ENCODE peak calls at places on chromosome 1, in five cellular contexts. F is skeletal muscle cell, A is NB4, W is fibroblast of pulmonary artery, B is lower lobe of right lung. D is an unnamed sample.
A peak's percentile ranks its signal among the peaks of the same experiment; 100 is the strongest.

GRCh38 chr1:93571623-93572310 is 109.9 kb downstream of the BCAR3 start:
- DNase-seq in W (no peak), B (no peak), F (no peak), A (no peak), D (no peak)

GRCh38 chr1:159781992-159782391 is 1.2 kb downstream of the DUSP23 start:
- DNase-seq in W (no peak), B (no peak), F (no peak), A (no peak), D (no peak)

GRCh38 chr1:179984942-179985341 is 30.3 kb downstream of the CEP350 start:
- DNase-seq in W (no peak), B (no peak), F (no peak), A (no peak), D (peak; percentile 24)

GRCh38 chr1:85078903-85079302 is 30.6 kb upstream of the MCOLN3 start:
- DNase-seq in B (no peak), A (no peak), W (peak; percentile 43), F (no peak), D (peak; percentile 23)

GRCh38 chr1:18565321-18565720 is 65.3 kb upstream of the PAX7 start:
- DNase-seq in F (no peak), B (no peak), W (no peak), A (no peak), D (no peak)

GRCh38 chr1:54355931-54356679 is 50.1 kb downstream of the SSBP3 start:
- DNase-seq in A (peak; percentile 74), W (peak; percentile 13), B (no peak), F (no peak), D (peak; percentile 41)

GRCh38 chr1:246631426-246631825 is 65.2 kb downstream of the CNST start:
- DNase-seq in B (no peak), W (peak; percentile 53), A (no peak), F (peak; percentile 25), D (no peak)

GRCh38 chr1:120179420-120180348 is 3.4 kb upstream of the SEC22B start:
- DNase-seq in A (no peak), W (peak; percentile 84), B (no peak), F (peak; percentile 80), D (no peak)

GRCh38 chr1:182869241-182869666 is 30.1 kb downstream of the DHX9 start:
- DNase-seq in F (no peak), A (no peak), B (no peak), W (no peak), D (no peak)

GRCh38 chr1:21232044-21232443 is 55.3 kb upstream of the EIF4G3 start:
- DNase-seq in A (peak; percentile 49), B (no peak), F (no peak), W (peak; percentile 77), D (peak; percentile 55)

DNA sequence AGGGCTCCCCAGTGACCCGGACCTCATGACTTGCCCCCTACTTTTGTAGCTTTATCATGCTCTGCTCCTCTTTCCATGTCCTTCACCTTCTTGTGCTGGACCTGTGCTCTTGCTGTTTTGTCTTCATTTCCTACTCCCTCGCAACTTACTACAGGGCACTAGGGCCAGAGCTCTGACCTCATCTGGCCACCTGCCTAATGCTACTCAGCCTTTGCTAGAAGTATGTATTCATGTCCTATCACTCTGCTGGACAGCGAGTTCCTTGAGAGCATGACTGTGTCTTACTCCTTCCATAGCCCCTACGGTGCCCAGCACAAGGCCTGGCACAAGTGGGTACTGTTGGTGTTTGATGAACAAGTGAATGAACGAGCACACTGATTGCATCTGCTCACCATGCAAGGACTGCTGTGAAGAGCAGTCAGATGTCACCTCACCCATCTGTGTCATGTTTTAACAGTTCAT is 1.9 kb downstream of the MTFR1L start:
- DNase-seq in B (no peak), F (no peak), A (no peak), W (peak; percentile 53), D (no peak)
- H3K4me3 ChIP-seq in B (no peak overlapping the region), F (peak overlapping the region; percentile 92), A (peak overlapping the region; percentile 78), W (no peak overlapping the region), D (peak overlapping the region; percentile 94)

GRCh38 chr1:185314416-185314815 is 2.6 kb downstream of the IVNS1ABP start:
- DNase-seq in A (no peak), W (no peak), B (no peak), F (no peak), D (no peak)
- H3K4me3 ChIP-seq in A (peak overlapping the region; percentile 92), W (peak overlapping the region; percentile 94), B (peak overlapping the region; percentile 78), F (peak overlapping the region; percentile 97), D (peak overlapping the region; percentile 99)

GRCh38 chr1:236794585-236795034 is 482 bp upstream of the MTR start:
- DNase-seq in W (no peak), A (no peak), F (no peak), B (no peak), D (no peak)
- H3K4me3 ChIP-seq in W (peak overlapping the region; percentile 91), A (peak overlapping the region; percentile 19), F (peak overlapping the region; percentile 98), B (peak overlapping the region; percentile 99), D (peak overlapping the region; percentile 84)

DNA sequence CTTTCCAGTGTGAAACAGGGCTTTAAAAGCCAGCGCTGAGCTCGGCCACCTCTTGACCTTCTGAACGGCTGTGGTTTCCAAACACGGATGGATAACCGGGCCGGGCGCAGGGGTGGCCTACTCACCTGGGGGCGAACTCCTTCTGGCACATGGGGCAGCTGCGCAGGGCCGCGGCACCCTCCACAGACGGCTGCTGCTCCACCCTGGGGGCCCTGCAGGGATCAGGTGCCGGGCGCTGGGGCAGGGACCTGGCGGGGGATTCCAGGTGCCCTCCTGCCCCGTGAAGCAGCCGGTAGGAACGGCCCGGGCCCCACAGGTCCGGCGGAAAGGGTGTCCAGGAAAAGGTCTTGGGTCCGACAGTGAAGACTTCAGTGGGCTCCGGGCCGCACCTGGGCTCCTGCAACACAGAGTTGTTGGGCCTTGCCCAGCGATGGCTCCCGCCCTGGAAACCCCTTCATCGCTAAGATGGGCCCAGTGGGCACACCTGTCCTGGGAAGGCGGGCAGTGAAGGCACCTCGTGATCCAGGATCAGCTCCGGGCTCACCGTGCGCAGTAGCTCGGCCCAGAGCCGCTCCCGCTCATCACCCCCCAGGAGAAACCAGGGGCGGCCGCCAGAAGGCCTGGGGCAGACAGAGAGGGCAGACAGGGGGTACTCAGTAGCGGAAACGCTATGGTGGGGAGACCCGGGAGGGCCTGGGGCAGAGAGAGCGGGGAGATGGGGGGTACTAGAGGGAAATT is 889 bp downstream of the FAAP20 start:
- DNase-seq in A (no peak), W (no peak), B (no peak), F (no peak), D (no peak)
- H3K4me3 ChIP-seq in A (no peak overlapping the region), W (peak overlapping the region; percentile 59), B (peak overlapping the region; percentile 72), F (peak overlapping the region; percentile 61), D (peak overlapping the region; percentile 61)

DNA sequence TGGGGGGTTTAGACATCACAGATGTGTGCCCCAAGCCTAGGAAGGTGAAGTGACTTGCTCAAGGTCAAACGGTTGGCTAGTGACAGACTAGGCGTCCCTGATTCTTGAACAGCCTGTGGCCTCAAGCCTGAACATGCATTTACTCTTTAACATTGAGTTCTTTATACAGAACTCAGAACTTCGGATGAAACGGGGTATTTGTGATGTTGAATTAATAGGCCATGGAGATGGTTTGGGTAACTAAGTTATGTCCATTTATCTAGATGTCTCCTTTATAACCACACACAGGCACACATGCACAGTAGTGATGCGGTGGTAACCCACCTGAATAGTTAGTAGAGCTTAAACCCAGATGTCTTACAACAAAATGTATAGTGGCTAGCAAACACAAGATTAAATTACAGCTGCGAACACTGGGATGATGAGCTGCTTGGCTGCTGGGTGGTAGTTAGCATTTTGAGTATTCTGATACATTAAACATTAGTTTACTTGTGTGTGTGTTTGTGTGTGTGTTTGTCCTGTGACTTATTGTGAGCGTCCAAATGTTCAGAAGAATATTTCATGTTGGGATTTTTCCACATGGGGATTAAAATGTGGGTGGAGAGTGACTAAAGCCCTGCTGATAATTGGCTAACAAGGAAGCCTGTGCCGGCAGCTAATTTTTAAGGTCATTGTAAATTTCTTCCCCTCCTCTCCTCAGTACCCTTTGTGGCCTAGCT is 2.3 kb downstream of the ATP1A1 start:
- DNase-seq in A (no peak), B (no peak), W (no peak), F (no peak), D (peak; percentile 32)
- H3K4me3 ChIP-seq in A (peak overlapping the region; percentile 78), B (peak overlapping the region; percentile 84), W (peak overlapping the region; percentile 85), F (peak overlapping the region; percentile 92), D (peak overlapping the region; percentile 96)

GRCh38 chr1:9421533-9421873 is 117.8 kb upstream of the SLC25A33 start:
- DNase-seq in A (no peak), F (no peak), B (no peak), W (no peak), D (no peak)
- H3K4me3 ChIP-seq in A (no peak overlapping the region), F (no peak overlapping the region), B (no peak overlapping the region), W (no peak overlapping the region), D (no peak overlapping the region)

DNA sequence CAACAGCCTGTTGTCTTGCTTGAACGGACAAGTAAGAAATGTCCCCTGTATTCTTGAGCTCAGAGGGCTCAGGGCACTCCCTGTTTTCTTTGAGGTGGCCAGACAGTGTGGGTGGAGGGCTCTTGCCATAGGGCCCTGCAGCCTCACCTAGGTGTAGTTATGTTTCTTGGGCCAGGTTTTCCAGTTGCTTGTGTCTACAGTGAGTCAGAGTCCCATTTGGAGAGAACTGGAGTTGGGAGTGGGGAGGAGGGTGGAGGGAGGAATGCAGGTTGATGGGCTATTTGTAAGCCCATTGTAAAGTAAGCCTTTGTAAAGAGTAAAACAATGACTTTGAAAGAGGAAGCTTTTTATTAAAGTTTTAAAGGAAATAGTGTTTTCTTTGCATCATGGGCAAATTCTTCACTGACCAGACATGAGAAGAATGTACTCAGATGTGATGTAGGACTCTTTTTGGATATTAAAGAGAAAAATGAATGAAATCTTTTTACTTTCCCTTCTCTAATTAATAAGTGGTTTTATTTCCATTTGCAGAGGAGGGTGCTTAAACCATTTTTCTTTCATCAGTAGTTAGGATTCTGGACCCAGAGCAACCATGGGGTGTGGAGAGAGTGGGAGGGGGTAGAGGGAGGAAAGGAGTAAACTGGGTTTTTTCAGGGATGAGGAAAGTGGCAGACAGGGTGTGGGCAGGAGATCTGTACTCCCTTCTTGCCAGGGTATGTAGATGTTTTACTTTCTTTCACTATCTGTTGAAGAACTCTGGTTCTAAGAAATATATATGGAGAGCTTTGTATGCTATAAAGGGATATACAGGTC is 45.1 kb upstream of the MACF1 start:
- DNase-seq in F (no peak), A (no peak), B (no peak), W (peak; percentile 77), D (no peak)
- H3K4me3 ChIP-seq in F (peak overlapping the region; percentile 39), A (no peak overlapping the region), B (peak overlapping the region; percentile 41), W (no peak overlapping the region), D (no peak overlapping the region)

GRCh38 chr1:35188578-35189392 is 4.2 kb downstream of the SFPQ start:
- DNase-seq in W (no peak), F (no peak), B (no peak), A (no peak), D (no peak)

GRCh38 chr1:35190784-35191183 is 2.2 kb downstream of the SFPQ start:
- DNase-seq in F (no peak), B (no peak), W (no peak), A (no peak), D (no peak)

GRCh38 chr1:35185200-35185599 is 7.7 kb downstream of the SFPQ start:
- DNase-seq in B (no peak), W (no peak), A (no peak), F (no peak), D (no peak)

GRCh38 chr1:35186239-35186638 is 6.7 kb downstream of the SFPQ start:
- DNase-seq in A (no peak), B (no peak), W (no peak), F (no peak), D (no peak)

GRCh38 chr1:35187816-35188342 is 5.1 kb downstream of the SFPQ start:
- DNase-seq in A (no peak), B (no peak), W (no peak), F (no peak), D (no peak)
- H3K4me3 ChIP-seq in A (peak overlapping the region; percentile 100), B (no peak overlapping the region), W (no peak overlapping the region), F (no peak overlapping the region), D (no peak overlapping the region)